ENCODE peak calls at places on chromosomes 6 and 20, in nine cellular contexts. U is cardiac muscle cell, S is breast epithelium, J is choroid plexus epithelial cell, A is GM12865, R is hepatocyte, Q is HL-60, F is left lung, P is foreskin fibroblast. C is an unnamed sample.
A peak's percentile ranks its signal among the peaks of the same experiment; 100 is the strongest.

GRCh38 chr6:125188594-125189203 is 35.1 kb downstream of the TPD52L1 start:
- DNase-seq in U (peak; percentile 51), S (no peak), J (no peak), A (no peak), R (no peak), Q (no peak), F (no peak), P (no peak), C (no peak)

GRCh38 chr6:44257007-44257752 is at the start of gene SLC35B2:
- DNase-seq in U (peak; percentile 83), S (peak; percentile 65), J (peak; percentile 79), A (peak; percentile 86), R (peak; percentile 89), Q (peak; percentile 57), F (peak; percentile 91), P (peak; percentile 67), C (no peak)

GRCh38 chr6:3664641-3665041 is 86.9 kb downstream of the PXDC1 start:
- DNase-seq in U (peak; percentile 30), S (peak; percentile 22), J (peak; percentile 59), A (no peak), R (peak; percentile 79), Q (no peak), F (no peak), P (no peak), C (no peak)

GRCh38 chr20:49908258-49908565 is 7.1 kb downstream of the SPATA2 start:
- DNase-seq in U (no peak), S (peak; percentile 46), J (no peak), A (no peak), R (no peak), Q (no peak), F (no peak), P (no peak), C (no peak)

GRCh38 chr20:47950103-47950502 is 164.8 kb upstream of the SULF2 start:
- DNase-seq in U (peak; percentile 53), S (no peak), J (peak; percentile 45), A (no peak), R (peak; percentile 35), Q (no peak), F (no peak), P (no peak), C (no peak)

GRCh38 chr20:14581731-14582130 is 244.3 kb upstream of the FLRT3 start:
- DNase-seq in U (no peak), S (no peak), J (no peak), A (no peak), R (no peak), Q (no peak), F (no peak), P (no peak), C (no peak)

GRCh38 chr20:36732456-36732855 is 13.4 kb downstream of the NDRG3 start:
- DNase-seq in U (peak; percentile 20), S (no peak), J (no peak), A (no peak), R (no peak), Q (no peak), F (no peak), P (no peak), C (no peak)

GRCh38 chr20:1283522-1284210 is 17.6 kb downstream of the SNPH start:
- DNase-seq in U (no peak), S (no peak), J (no peak), A (no peak), R (no peak), Q (no peak), F (no peak), P (no peak), C (no peak)

GRCh38 chr20:61930776-61931475 is 134.8 kb downstream of the TAF4 start:
- DNase-seq in U (no peak), S (no peak), J (no peak), A (no peak), R (no peak), Q (no peak), F (peak; percentile 70), P (no peak), C (no peak)

GRCh38 chr20:18588554-18589043 is 745 bp downstream of the DTD1 start:
- DNase-seq in U (no peak), S (no peak), J (no peak), A (peak; percentile 16), R (no peak), Q (no peak), F (no peak), P (no peak), C (no peak)

GRCh38 chr6:23435798-23436197 is 690.2 kb upstream of the NRSN1 start:
- DNase-seq in U (no peak), S (no peak), J (no peak), A (no peak), R (no peak), Q (no peak), F (no peak), P (no peak), C (no peak)

GRCh38 chr6:36853325-36853724 is 14.1 kb upstream of the CPNE5 start:
- DNase-seq in U (no peak), S (peak; percentile 78), J (peak; percentile 93), A (no peak), R (peak; percentile 51), Q (peak; percentile 93), F (no peak), P (peak; percentile 89), C (no peak)

GRCh38 chr6:50819906-50820589 is 1.4 kb downstream of the TFAP2B start:
- DNase-seq in U (no peak), S (peak; percentile 61), J (no peak), A (no peak), R (no peak), Q (no peak), F (peak; percentile 75), P (no peak), C (no peak)

GRCh38 chr6:151021878-151022277 is 156.4 kb downstream of the MTHFD1L start:
- DNase-seq in U (no peak), S (no peak), J (peak; percentile 67), A (no peak), R (no peak), Q (no peak), F (no peak), P (no peak), C (no peak)

GRCh38 chr20:32971703-32972161 is 32.5 kb downstream of the SUN5 start:
- DNase-seq in U (peak; percentile 69), S (no peak), J (peak; percentile 19), A (peak; percentile 47), R (no peak), Q (no peak), F (no peak), P (no peak), C (no peak)

GRCh38 chr6:138287144-138287955 is 69.1 kb upstream of the PBOV1 start:
- DNase-seq in U (peak; percentile 73), S (peak; percentile 32), J (peak; percentile 24), A (peak; percentile 58), R (peak; percentile 69), Q (peak; percentile 45), F (no peak), P (no peak), C (no peak)
- TF ChIP-seq CTCF in U (peak; percentile 58), S (peak; percentile 15), J (peak; percentile 64), A (peak; percentile 78), R (peak; percentile 57), Q (peak; percentile 68), F (peak; percentile 43), P (peak; percentile 24), C (no peak)

DNA sequence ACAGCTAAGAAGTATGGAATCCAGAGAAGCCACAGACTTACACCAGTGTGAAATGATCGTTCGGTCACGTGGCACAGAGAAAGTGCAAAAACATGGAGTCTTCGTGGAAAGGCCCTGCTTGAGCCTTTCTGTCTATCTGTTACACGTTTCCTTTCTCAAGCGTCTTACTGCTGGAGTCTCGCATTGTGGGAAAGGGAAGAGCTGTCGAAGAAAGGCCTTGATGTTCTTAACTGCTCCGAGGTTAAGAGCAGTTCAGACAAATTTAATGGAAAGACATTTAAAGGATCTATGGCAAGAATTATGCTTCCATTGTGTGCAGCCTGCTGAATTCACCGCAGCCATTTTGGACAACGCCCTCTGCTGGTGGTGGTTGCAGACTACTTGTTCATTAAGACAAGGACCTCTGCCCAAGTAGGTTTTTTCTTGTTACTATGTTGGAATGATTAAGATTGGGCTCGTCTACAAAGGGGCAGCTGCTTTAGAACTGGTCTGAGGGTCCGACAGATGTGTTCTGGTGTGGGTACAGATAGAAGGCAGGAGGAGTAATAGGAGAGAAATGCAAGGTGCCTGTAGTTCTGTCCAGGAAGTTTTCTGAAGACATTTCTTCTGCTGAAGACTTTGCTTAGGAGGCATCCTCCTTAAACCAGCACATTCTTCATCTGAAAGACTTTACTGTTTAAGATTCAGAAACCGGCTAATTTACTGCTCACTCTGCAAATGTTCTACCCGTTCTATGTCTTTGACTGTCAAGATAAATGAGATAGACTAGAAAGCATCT is 24.7 kb upstream of the CCN6 start:
- DNase-seq in U (peak; percentile 77), S (no peak), J (peak; percentile 86), A (peak; percentile 85), R (peak; percentile 58), Q (peak; percentile 66), F (no peak), P (no peak), C (peak; percentile 71)
- TF ChIP-seq CTCF in U (peak; percentile 76), S (peak; percentile 9), J (peak; percentile 91), A (peak; percentile 78), R (peak; percentile 60), Q (peak; percentile 80), F (peak; percentile 44), P (peak; percentile 64), C (peak; percentile 9)

DNA sequence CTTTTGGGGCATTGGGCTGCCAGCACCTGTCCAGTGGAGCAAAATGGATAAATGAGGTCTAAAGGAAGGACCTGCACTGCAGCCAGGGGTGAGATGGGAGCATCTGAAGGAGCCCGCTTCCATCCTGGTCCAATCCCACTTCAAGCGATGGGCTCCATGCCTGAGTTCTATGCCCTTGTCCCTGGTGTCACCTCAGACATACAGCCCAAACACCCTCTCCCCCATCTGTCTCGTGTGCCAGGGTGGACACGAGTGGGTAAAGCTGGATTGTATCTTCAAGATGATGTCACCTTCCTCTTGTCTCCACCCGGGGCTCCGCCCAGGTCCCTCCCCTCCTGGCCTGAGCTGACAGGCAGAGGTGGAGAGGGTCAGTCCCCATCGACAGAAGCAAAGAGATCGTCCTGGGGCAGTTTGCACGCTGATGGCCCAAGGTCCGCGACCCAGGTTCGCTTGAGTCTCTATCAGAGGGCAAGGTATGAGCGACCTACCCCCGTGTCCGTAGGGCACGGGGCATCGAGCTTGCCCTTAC is 544 bp downstream of the SMIM29 start:
- DNase-seq in U (no peak), S (peak; percentile 76), J (peak; percentile 33), A (peak; percentile 64), R (peak; percentile 68), Q (peak; percentile 59), F (peak; percentile 94), P (no peak), C (no peak)
- TF ChIP-seq CTCF in U (no peak), S (no peak), J (no peak), A (no peak), R (no peak), Q (no peak), F (no peak), P (no peak), C (no peak)

DNA sequence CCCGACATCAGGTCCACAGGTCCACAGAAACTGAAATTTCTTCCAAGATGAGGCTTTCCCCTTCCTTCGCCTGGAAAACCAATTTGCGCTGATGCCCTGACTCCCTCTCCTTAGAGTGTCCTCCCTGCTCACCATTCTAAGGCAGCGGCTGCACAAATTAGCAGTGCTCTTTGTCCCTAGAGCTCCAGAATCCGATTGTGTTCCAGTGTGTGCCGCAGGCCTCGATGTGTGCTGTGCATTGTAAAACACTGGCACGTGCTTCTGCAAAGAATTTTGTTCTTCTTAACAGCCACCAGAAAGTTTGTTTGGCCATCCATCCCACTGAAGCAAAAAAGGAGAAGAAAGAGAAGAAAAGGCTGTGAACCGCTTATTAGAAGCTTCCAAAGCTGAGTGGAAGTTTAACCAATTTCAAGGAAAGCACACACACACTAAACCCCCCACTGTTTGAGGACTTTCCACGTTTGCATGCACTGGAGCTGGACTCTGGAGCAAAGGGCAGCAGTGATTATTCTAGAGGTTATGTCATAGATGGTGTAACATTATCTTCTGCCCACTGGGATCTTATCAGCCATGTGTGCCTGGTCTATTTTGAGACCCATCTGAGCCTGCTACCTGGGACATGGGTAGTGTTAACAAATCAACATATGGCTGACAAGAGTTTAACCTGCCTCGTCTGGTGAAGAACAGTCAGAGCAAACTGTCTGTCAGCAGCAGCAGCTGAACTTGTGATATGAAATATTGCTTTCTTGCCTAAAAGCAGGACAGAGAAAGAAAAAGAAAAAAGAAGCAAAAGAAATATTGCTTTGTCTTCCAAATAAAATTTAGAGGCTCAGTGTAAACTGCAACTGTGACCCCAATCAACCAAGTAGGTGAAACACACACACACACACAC is 64.9 kb upstream of the RREB1 start:
- DNase-seq in U (peak; percentile 62), S (no peak), J (peak; percentile 60), A (no peak), R (peak; percentile 71), Q (no peak), F (no peak), P (no peak), C (no peak)
- TF ChIP-seq CTCF in U (no peak), S (no peak), J (no peak), A (no peak), R (no peak), Q (no peak), F (no peak), P (no peak), C (no peak)

C was measured in omental fat pad.